ENCODE peak calls at places on chromosome 1, in four cellular contexts. K is kidney glomerular epithelial cell; R is activated T-helper 1 cell treated with anti-CD3 and anti-CD28 coated beads, Interleukin-12 subunit alpha, Interleukin-12 subunit beta, Interleukin-2, Interleukin-4 antibody, amounts not matched to agents 30 ng/mL and 10 ng/mL and 1 ng/mL, durations not matched to agents 14 hours and 24 hours and 36 hours; C is AG20443. P is an unnamed sample.

GRCh38 chr1:9891207-9891606 is 18.9 kb downstream of the CTNNBIP1 start:
- DNase-seq in K (no peak), R (no peak), C (peak), P (no peak)

GRCh38 chr1:56644941-56645662 is at the start of gene PRKAA2:
- DNase-seq in K (no peak), R (no peak), C (peak), P (peak)

GRCh38 chr1:201127755-201128455 is 921 bp upstream of the ASCL5 start:
- DNase-seq in K (no peak), R (no peak), C (peak), P (no peak)

GRCh38 chr1:235855811-235856429 is 10.8 kb downstream of the LYST start:
- DNase-seq in K (no peak), R (no peak), C (no peak), P (no peak)

GRCh38 chr1:198647055-198647454 is 8.2 kb downstream of the PTPRC start:
- DNase-seq in K (no peak), R (no peak), C (no peak), P (no peak)

GRCh38 chr1:10386761-10387482 is 11.9 kb upstream of the PGD start:
- DNase-seq in K (no peak), R (no peak), C (no peak), P (no peak)

GRCh38 chr1:19644761-19645543 is 841 bp downstream of the NBL1 start:
- DNase-seq in K (no peak), R (peak), C (peak), P (peak)

GRCh38 chr1:181117648-181118449 is 29.3 kb downstream of the IER5 start:
- DNase-seq in K (no peak), R (no peak), C (peak), P (no peak)

GRCh38 chr1:200912737-200913407 is 18.2 kb downstream of the INAVA start:
- DNase-seq in K (no peak), R (no peak), C (no peak), P (no peak)

GRCh38 chr1:108051625-108052382 is 86.8 kb upstream of the VAV3 start:
- DNase-seq in K (no peak), R (no peak), C (no peak), P (no peak)

GRCh38 chr1:37479255-37480124 is 5.1 kb downstream of the ZC3H12A start:
- DNase-seq in K (peak), R (peak), C (peak), P (peak)

GRCh38 chr1:90963651-90964050 is 58.2 kb downstream of the ZNF644 start:
- DNase-seq in K (peak), R (no peak), C (no peak), P (no peak)

GRCh38 chr1:202498542-202498941 is 150.0 kb downstream of the PPP1R12B start:
- DNase-seq in K (no peak), R (no peak), C (no peak), P (no peak)

GRCh38 chr1:208025036-208025435 is 114.1 kb upstream of the CD34 start:
- DNase-seq in K (no peak), R (no peak), C (peak), P (no peak)

P was measured in hepatic stellate cell.